ENCODE peak calls at places on chromosomes 11 and 22, in four cellular contexts. A, L, V and M are unnamed samples.
A peak's percentile ranks its signal among the peaks of the same experiment; 100 is the strongest.

GRCh38 chr22:30636226-30637077 is 871 bp downstream of the SLC35E4 start:
- DNase-seq in A (peak; percentile 50), L (no peak), V (no peak), M (peak; percentile 17)

GRCh38 chr11:78476066-78476465 is 58.4 kb upstream of the GAB2 start:
- DNase-seq in A (no peak), L (no peak), V (no peak), M (peak; percentile 4)

GRCh38 chr11:118142081-118142480 is 10.5 kb downstream of the SCN4B start:
- DNase-seq in A (peak; percentile 73), L (no peak), V (no peak), M (peak; percentile 86)

GRCh38 chr22:40856513-40857308 is at the start of the genes ST13 and XPNPEP3:
- DNase-seq in A (peak; percentile 92), L (peak; percentile 96), V (peak; percentile 92), M (peak; percentile 94)

GRCh38 chr11:69510471-69511357 is 29.3 kb downstream of the LINC01488 start:
- DNase-seq in A (no peak), L (peak; percentile 70), V (no peak), M (no peak)

GRCh38 chr11:44312876-44313275 is 2.9 kb upstream of the ALX4 start:
- DNase-seq in A (no peak), L (no peak), V (no peak), M (no peak)

GRCh38 chr11:125091247-125091876 is 20.1 kb downstream of the TMEM218 start:
- DNase-seq in A (peak; percentile 95), L (no peak), V (no peak), M (peak; percentile 83)

GRCh38 chr11:111347002-111347722 is 31.9 kb downstream of the POU2AF1 start:
- DNase-seq in A (no peak), L (no peak), V (no peak), M (no peak)

GRCh38 chr22:21567456-21568206 is at the start of gene UBE2L3:
- DNase-seq in A (peak; percentile 46), L (peak; percentile 89), V (peak; percentile 38), M (peak; percentile 43)

GRCh38 chr11:127651175-127651887 is 650.8 kb upstream of the KIRREL3 start:
- DNase-seq in A (no peak), L (no peak), V (no peak), M (no peak)

GRCh38 chr11:67700548-67701262 is 26.3 kb upstream of the ALDH3B2 start:
- DNase-seq in A (peak; percentile 41), L (no peak), V (no peak), M (peak; percentile 19)

GRCh38 chr11:1872267-1872985 is 19.3 kb downstream of the PRR33 start:
- DNase-seq in A (no peak), L (no peak), V (no peak), M (no peak)

GRCh38 chr22:24398409-24398808 is 29.0 kb upstream of the ADORA2A start:
- DNase-seq in A (no peak), L (no peak), V (no peak), M (no peak)

GRCh38 chr11:23509023-23509422 is 648.7 kb upstream of the CCDC179 start:
- DNase-seq in A (no peak), L (no peak), V (no peak), M (peak; percentile 75)

GRCh38 chr11:111465400-111465799 is 46.8 kb downstream of the BTG4 start:
- DNase-seq in A (peak; percentile 52), L (no peak), V (no peak), M (peak; percentile 63)

GRCh38 chr11:12599408-12600143 is 74.6 kb upstream of the TEAD1 start:
- DNase-seq in A (no peak), L (no peak), V (peak; percentile 40), M (no peak)

GRCh38 chr22:31748490-31748889 is 1.4 kb downstream of the PRR14L start:
- DNase-seq in A (no peak), L (no peak), V (no peak), M (no peak)

GRCh38 chr22:31750365-31751284 is 693 bp upstream of the PRR14L start:
- DNase-seq in A (no peak), L (no peak), V (no peak), M (no peak)

GRCh38 chr22:31747441-31747840 is 2.5 kb downstream of the PRR14L start:
- DNase-seq in A (no peak), L (no peak), V (no peak), M (no peak)

GRCh38 chr22:31752096-31752847 is 1.5 kb upstream of the DEPDC5 start:
- DNase-seq in A (no peak), L (no peak), V (no peak), M (no peak)

DNA sequence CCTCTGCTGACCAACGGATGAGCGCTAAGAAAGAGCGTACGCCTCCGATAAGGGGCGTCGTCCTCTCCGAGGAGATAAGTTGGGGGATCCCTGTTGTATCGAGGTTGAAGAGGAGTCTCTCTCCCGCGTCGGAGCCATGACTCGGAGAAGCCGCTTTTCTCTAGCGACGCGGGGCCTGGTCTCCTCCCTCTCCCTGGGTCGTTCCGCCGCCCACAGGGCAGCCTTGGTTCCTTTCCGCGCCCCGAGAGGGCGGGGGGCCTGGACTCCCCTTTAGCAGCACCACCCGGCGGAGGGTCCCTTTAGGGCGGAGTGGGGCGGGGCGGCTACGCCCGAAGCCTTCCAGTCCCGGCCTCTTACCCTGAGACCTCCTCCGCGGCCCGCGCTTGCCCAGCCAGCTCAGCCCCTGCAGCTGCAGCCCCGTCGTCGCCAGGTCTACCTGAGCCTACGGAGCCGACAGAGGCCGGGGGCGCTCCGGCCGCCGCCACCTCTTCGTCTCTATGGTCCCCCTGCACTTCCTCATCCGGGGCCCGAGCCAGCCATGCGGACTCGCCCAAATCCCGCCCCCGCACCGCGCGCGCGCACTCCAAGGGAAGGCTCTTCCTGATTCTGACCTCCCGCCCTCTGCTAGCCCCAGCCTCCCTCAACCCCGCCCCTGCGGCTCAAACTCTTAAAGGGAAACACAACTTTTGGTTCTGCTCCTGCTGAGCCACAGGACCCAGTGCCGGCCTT is at the start of gene PRR14L:
- DNase-seq in A (peak; percentile 87), L (peak; percentile 96), V (peak; percentile 91), M (peak; percentile 87)
- TF ChIP-seq CTCF in A (no peak), L (peak; percentile 30), V (no peak), M (peak; percentile 17)

GRCh38 chr22:28923826-28924732 is 40.7 kb downstream of the ZNRF3 start:
- DNase-seq in A (no peak), L (no peak), V (peak; percentile 55), M (no peak)

GRCh38 chr22:28920757-28921584 is 37.6 kb downstream of the ZNRF3 start:
- DNase-seq in A (no peak), L (no peak), V (no peak), M (no peak)

GRCh38 chr22:28917747-28918543 is 34.6 kb downstream of the ZNRF3 start:
- DNase-seq in A (no peak), L (no peak), V (peak; percentile 74), M (no peak)

GRCh38 chr22:28922540-28923244 is 39.3 kb downstream of the ZNRF3 start:
- DNase-seq in A (no peak), L (no peak), V (no peak), M (no peak)

GRCh38 chr22:28921585-28921879 is 38.2 kb downstream of the ZNRF3 start:
- DNase-seq in A (no peak), L (no peak), V (no peak), M (no peak)
- H3K4me1 ChIP-seq in A (no peaks in the 10 kb centered on the region), L (no peaks in the 10 kb centered on the region), V (peaks cover 97% of the 10 kb centered on the region), M (peaks cover 11% of the 10 kb centered on the region)

GRCh38 chr11:2881974-2882362 is 3.6 kb downstream of the CDKN1C start:
- DNase-seq in A (no peak), L (no peak), V (no peak), M (no peak)
- H3K27ac ChIP-seq in A (no peak overlapping the region), L (no peak overlapping the region), V (no peak overlapping the region), M (no peak overlapping the region)

DNA sequence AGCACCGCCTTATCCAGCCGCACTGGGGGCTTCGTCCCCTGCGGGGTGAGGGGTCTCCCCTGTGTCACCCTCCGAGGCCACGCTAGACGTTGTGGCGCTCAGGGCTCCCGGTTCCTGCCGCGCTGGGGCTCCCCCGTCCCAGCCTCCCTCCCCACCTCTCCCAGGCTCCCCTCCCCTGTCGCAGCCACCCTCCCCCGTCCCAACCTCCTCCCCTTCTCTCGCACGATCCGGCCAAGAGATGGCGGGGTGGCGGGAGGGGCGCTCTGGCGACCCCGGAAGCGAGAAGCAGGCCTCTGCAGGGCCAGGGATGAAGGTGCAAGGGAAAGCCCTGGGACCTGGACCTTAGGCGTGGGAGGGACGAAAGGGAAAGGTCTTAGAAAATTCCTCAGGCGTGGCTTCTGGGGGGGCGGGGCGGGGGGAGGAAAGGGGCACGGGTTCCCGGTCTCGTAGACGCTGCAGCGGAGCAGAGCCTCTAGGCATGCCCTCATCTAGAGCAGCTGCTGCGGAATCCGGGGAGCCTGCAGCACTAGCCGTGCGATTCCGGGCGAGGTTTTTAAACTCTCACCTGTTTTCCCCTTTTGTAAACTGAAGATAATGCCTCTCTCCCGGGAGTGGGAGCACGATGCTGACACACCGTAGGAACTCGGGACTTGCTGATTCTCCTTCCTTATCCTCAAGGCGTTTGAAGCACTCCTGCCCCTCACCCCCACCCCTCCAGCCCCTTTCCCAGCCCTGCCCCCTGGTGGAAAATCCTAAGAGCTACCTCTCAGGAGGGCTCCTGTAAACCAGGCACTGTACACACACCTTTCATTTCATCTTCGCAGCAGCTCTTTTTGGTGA is 14.4 kb downstream of the KCNJ5 start:
- DNase-seq in A (peak; percentile 67), L (no peak), V (peak; percentile 46), M (no peak)
- TF ChIP-seq CTCF in A (peak; percentile 75), L (peak; percentile 70), V (peak; percentile 61), M (peak; percentile 63)

DNA sequence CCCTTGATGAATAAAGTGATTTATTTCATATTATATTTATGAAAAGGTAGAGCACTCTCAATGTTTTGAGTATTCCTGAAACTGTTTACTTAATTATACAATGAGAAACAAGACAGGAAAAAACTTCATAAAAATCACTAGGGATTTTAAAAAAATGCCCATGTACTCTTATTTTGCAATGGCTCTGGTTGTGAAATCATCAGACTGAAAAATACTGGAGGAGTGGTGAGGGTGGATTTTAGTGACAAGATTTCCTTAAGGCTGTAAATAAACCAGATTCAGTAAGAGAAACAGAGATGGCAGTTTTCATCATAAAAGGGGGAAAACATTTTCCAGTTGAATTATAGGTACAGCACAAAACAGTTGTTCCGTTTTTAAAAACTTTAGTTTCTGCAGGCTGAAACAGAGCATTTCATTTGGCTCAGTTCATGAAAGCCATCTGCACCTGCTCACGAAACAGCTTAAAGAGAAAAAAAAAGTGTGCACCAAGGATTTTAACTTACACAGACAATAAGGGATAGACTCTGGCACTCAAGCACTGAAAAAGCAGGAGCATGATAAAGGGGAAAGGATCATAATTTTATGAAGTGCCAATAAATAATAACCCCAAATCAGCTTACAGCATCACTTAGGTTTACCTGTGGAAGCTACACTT is 100.7 kb downstream of the MAML2 start:
- DNase-seq in A (peak; percentile 65), L (no peak), V (no peak), M (no peak)
- H3K4me1 ChIP-seq in A (peaks cover 64% of the 10 kb centered on the region), L (peaks cover 43% of the 10 kb centered on the region), V (peaks cover 22% of the 10 kb centered on the region), M (peaks cover 34% of the 10 kb centered on the region)

DNA sequence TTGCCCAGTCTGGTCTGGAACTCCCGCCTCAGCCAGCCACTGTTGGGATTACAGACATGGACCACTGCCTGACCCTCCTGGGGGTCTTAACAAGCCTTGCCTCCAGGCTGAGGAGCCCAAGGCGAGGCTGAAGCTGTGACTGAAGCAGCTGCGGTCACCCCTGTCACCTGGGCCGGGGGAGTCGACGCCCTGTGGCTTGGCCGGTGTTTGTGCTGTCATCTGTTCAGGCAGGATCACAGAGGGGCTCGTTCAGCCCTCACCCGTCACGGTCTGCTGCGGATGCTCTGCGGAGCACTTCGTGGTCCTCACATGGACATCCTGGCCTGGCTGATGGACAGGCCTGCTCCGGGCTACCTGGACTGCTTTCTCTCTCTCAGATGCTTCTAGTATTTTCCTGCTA is 23.8 kb downstream of the TRMU start:
- DNase-seq in A (no peak), L (peak; percentile 60), V (no peak), M (no peak)
- H3K27ac ChIP-seq in A (no peak overlapping the region), L (no peak overlapping the region), V (no peak overlapping the region), M (no peak overlapping the region)